ENCODE peak calls at places on chromosomes 7 and 10, in four cellular contexts. V, K, C and B are unnamed samples.

GRCh38 chr7:55065511-55066229 is 46.9 kb downstream of the EGFR start:
- DNase-seq in V (no peak), K (no peak), C (peak), B (no peak)

GRCh38 chr7:39845011-39845410 is 105.0 kb upstream of the CDK13 start:
- DNase-seq in V (no peak), K (no peak), C (no peak), B (no peak)

GRCh38 chr7:45662018-45662417 is 87.8 kb downstream of the ADCY1 start:
- DNase-seq in V (no peak), K (no peak), C (no peak), B (no peak)

GRCh38 chr10:1366277-1366676 is 310.1 kb downstream of the WDR37 start:
- DNase-seq in V (no peak), K (no peak), C (no peak), B (no peak)

GRCh38 chr10:68154211-68154497 is 44.9 kb downstream of the MYPN start:
- DNase-seq in V (no peak), K (no peak), C (no peak), B (no peak)

GRCh38 chr10:71033396-71033980 is 145.1 kb upstream of the PCBD1 start:
- DNase-seq in V (no peak), K (no peak), C (no peak), B (no peak)

GRCh38 chr10:5981529-5981928 is 4.2 kb upstream of the IL15RA start:
- DNase-seq in V (no peak), K (no peak), C (no peak), B (no peak)

GRCh38 chr10:126640391-126640790 is 30.1 kb downstream of the C10orf90 start:
- DNase-seq in V (no peak), K (no peak), C (peak), B (no peak)

GRCh38 chr7:16564909-16565426 is 38.3 kb downstream of the LRRC72 start:
- DNase-seq in V (no peak), K (peak), C (peak), B (no peak)